ENCODE peak calls at places on chromosomes 13 and 19, in seven cellular contexts. O is endothelial cell of umbilical vein, Z is HepG2, P is HCT116, W is K562, K is GM12878, U is H1. S is an unnamed sample.

GRCh38 chr13:71879129-71879535 is 12.1 kb upstream of the DACH1 start:
- DNase-seq in W (no peak), U (no peak), Z (peak; percentile 27), K (no peak), P (peak; percentile 8), O (peak; percentile 75), S (no peak)

GRCh38 chr13:106318941-106319411 is 216.5 kb downstream of the EFNB2 start:
- DNase-seq in W (no peak), O (peak; percentile 97), U (no peak), Z (no peak), P (peak; percentile 62), K (no peak), S (no peak)

GRCh38 chr19:41064974-41065569 is 23.2 kb upstream of the CYP2A13 start:
- DNase-seq in W (peak; percentile 67), P (peak; percentile 61), O (peak; percentile 32), Z (no peak), U (peak; percentile 2), K (no peak), S (no peak)

GRCh38 chr19:17671906-17672305 is 16.2 kb downstream of the UNC13A start:
- DNase-seq in W (peak; percentile 80), U (no peak), O (peak; percentile 38), P (peak; percentile 68), K (no peak), Z (peak; percentile 24), S (no peak)

GRCh38 chr13:101919541-101920306 is 467.2 kb downstream of the ITGBL1 start:
- DNase-seq in W (no peak), K (no peak), P (no peak), U (no peak), Z (no peak), O (peak; percentile 38), S (no peak)

GRCh38 chr13:62176051-62176450 is 760.4 kb upstream of the PCDH20 start:
- DNase-seq in P (no peak), O (no peak), W (no peak), Z (no peak), K (no peak), U (no peak), S (no peak)

GRCh38 chr19:2613507-2614295 is 88.8 kb downstream of the GNG7 start:
- DNase-seq in U (no peak), O (peak; percentile 23), P (no peak), W (peak; percentile 66), Z (no peak), K (no peak), S (no peak)

GRCh38 chr13:23375007-23375971 is 58.2 kb downstream of the SACS start:
- DNase-seq in P (peak; percentile 77), Z (peak; percentile 78), O (peak; percentile 97), U (peak; percentile 84), W (peak; percentile 94), K (peak; percentile 66), S (peak; percentile 56)

GRCh38 chr19:19633711-19634515 is 5.9 kb upstream of the LPAR2 start:
- DNase-seq in P (no peak), Z (no peak), K (no peak), U (no peak), W (no peak), O (no peak), S (no peak)

GRCh38 chr19:5953034-5953589 is 24.8 kb downstream of the RANBP3 start:
- DNase-seq in U (no peak), W (no peak), O (peak; percentile 31), K (no peak), Z (no peak), P (no peak), S (no peak)

GRCh38 chr13:110336681-110337080 is 29.6 kb downstream of the COL4A2 start:
- DNase-seq in U (no peak), Z (no peak), W (no peak), K (no peak), O (no peak), P (no peak), S (no peak)

GRCh38 chr19:27720155-27720554 is 1492.8 kb downstream of the UQCRFS1 start:
- DNase-seq in W (no peak), P (no peak), Z (no peak), O (no peak), K (no peak), U (no peak), S (no peak)

GRCh38 chr13:43085545-43085944 is 62.2 kb downstream of the DNAJC15 start:
- DNase-seq in W (peak; percentile 3), U (no peak), Z (no peak), P (peak; percentile 16), O (peak; percentile 59), K (no peak), S (peak; percentile 14)

GRCh38 chr19:19214892-19215291 is 3.1 kb downstream of the NCAN start:
- DNase-seq in K (no peak), O (peak; percentile 50), W (peak; percentile 64), Z (peak; percentile 30), P (no peak), U (no peak), S (no peak)

GRCh38 chr19:3712663-3713531 is 4.7 kb downstream of the TJP3 start:
- DNase-seq in P (peak; percentile 37), W (no peak), Z (no peak), K (no peak), U (no peak), O (no peak), S (no peak)

GRCh38 chr19:55585658-55586339 is 5.2 kb upstream of the ZNF579 start:
- DNase-seq in U (no peak), P (no peak), W (no peak), Z (peak; percentile 76), K (no peak), O (peak; percentile 68), S (no peak)

GRCh38 chr13:99405966-99406365 is 95.3 kb upstream of the TM9SF2 start:
- DNase-seq in O (no peak), U (no peak), W (no peak), Z (no peak), K (no peak), P (no peak), S (no peak)

GRCh38 chr13:62246581-62246980 is 830.9 kb upstream of the PCDH20 start:
- DNase-seq in U (no peak), K (no peak), W (no peak), P (no peak), Z (no peak), O (no peak), S (no peak)

GRCh38 chr13:112873851-112874750 is 94.9 kb upstream of the MCF2L start:
- DNase-seq in P (peak; percentile 48), K (no peak), O (peak; percentile 61), U (peak; percentile 33), W (peak; percentile 75), Z (peak; percentile 67), S (no peak)

GRCh38 chr13:50936681-50937080 is 27.1 kb downstream of the RNASEH2B start:
- DNase-seq in U (no peak), Z (no peak), O (no peak), P (no peak), W (no peak), K (no peak), S (no peak)

GRCh38 chr13:114131581-114132418 is 623 bp downstream of the RASA3 start:
- DNase-seq in P (no peak), Z (no peak), U (no peak), W (peak; percentile 51), O (no peak), K (no peak), S (no peak)

GRCh38 chr19:45154064-45154827 is 6.5 kb downstream of the NKPD1 start:
- DNase-seq in O (peak; percentile 13), U (no peak), Z (peak; percentile 97), K (no peak), W (peak; percentile 82), P (peak; percentile 92), S (no peak)

DNA sequence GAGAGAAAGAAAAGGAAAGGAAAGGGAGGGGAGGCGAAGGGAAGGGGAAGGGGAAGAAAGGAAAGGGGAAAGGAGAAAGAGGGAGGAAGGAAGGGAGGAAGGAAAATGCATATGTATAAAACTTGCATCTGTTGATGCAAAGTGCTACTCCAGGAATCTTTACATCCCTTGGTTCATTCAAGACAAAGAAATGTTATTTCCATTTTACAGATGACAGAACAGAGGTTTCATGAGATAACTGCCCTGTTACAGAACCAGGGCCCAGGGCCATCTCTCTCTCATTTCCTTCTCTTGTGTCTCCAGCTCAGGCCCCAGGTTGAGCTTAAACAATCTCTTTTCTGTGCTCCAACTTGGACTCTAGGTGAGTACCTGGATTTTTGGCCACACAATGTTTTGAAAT is 1.8 kb upstream of the SLC25A30 start:
- DNase-seq in W (no peak), Z (no peak), O (no peak), P (no peak), K (no peak), U (no peak), S (no peak)
- TF ChIP-seq POLR2AphosphoS5 in W (no peak), Z (no peak), O (no peak), P (no peak), K (no peak), U (no peak), S (no peak)

DNA sequence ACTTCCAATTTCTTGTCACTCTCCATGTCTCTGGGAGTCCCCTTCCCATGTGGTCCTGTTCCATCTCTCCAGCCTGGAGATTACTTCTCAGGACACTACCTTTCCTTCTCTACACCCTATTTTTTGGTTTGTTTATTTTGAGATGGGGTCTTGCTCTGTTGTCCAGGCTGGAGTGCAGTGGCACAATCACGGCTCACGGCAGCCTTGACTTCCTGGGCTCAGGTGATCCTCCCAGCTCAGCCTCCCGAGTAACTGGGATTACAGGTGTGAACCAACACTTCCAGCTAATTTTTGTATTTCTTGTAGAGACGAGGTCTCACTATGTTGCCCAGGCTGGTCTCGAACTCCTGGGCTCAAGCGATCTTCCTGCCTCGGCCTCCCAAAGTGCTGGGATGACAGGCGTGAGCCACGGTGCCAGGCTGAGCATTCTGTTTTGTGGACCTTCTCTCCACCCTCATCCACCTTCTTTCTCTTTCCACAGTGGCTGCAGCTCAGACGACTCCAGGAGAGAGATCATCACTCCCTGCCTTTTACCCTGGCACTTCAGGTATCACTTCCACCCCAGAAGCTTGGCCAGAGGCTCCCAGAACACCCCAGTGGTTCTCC is 644 bp downstream of the HCST start:
- DNase-seq in O (no peak), Z (no peak), P (no peak), W (no peak), K (no peak), U (no peak), S (no peak)
- H3K9ac ChIP-seq in O (no peak overlapping the region), Z (peak overlapping the region; percentile 26), P (peak overlapping the region; percentile 59), W (peak overlapping the region; percentile 61), K (peak overlapping the region; percentile 82), U (peak overlapping the region; percentile 42), S (no peak overlapping the region)

GRCh38 chr13:76885203-76886004 is 801 bp downstream of the KCTD12 start:
- DNase-seq in K (no peak), Z (no peak), O (peak; percentile 82), W (peak; percentile 11), U (peak; percentile 13), P (no peak), S (no peak)
- TF ChIP-seq EZH2 in K (no peak), Z (no peak), O (no peak), W (no peak), U (peak; percentile 64), P (no peak), S (no peak)

DNA sequence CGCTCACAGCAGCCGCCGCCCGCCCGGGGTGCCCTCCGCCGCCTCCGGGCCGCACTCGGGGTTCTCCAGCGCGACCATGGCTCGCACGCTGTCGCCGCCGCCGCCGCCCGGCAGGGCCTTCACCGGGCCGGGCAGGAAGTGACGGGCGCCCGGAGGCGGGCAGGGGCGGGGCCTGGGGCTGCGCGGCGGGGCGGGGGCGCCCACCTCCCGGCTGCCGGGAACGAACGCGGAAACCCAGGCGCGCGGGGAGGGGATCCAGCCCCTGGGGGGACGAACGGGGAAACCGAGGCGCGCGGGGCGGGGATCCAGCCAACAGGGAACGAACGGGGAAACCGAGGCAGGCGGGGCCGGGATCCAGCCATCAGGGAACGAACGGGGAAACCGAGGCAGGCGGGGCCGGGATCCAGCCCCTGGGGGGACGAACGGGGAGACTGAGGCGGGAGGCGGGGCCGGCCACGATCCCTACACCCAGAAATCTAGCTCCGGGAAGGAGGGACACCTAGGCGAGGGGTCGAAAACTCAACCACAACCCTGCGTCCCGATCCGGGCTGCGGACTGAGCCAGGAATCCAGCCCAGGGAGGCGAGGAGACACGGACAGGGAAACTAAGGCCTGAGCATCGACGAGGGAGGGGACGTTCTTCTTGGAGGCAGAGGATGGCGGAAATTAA is at the start of gene R3HDM4:
- DNase-seq in Z (no peak), U (no peak), W (peak; percentile 84), P (no peak), K (no peak), O (peak; percentile 38), S (no peak)
- TF ChIP-seq POLR2AphosphoS5 in Z (peak; percentile 23), U (no peak), W (peak; percentile 63), P (peak; percentile 72), K (no peak), O (peak; percentile 47), S (peak; percentile 39)